ENCODE peak calls at places on chromosomes 2 and 18, in nine cellular contexts. One of them, this sample, is unnamed. For H3K4me1, the result is how much of the 10 kb centered on the place peaks cover.

GRCh38 chr2:138495384-138495783 is 6.2 kb upstream of the SPOPL start:
- DNase-seq in effector memory CD4-positive, alpha-beta T cell: no peak
- DNase-seq in GM23248: no peak
- DNase-seq in SJSA1: no peak
- DNase-seq in fibroblast of lung: no peak
- DNase-seq in gastrocnemius medialis: no peak
- DNase-seq in spleen: no peak
- DNase-seq in pancreas: no peak
- DNase-seq in mesenchymal stem cell: no peak
- DNase-seq in this sample: no peak

GRCh38 chr2:99154643-99155536 is at the start of the genes LIPT1 and TSGA10:
- DNase-seq in effector memory CD4-positive, alpha-beta T cell: peak
- DNase-seq in GM23248: peak
- DNase-seq in SJSA1: peak
- DNase-seq in fibroblast of lung: peak
- DNase-seq in gastrocnemius medialis: peak
- DNase-seq in spleen: peak
- DNase-seq in pancreas: peak
- DNase-seq in mesenchymal stem cell: peak
- DNase-seq in this sample: peak

GRCh38 chr2:12587729-12588522 is 128.8 kb upstream of the TRIB2 start:
- DNase-seq in effector memory CD4-positive, alpha-beta T cell: no peak
- DNase-seq in GM23248: peak
- DNase-seq in SJSA1: peak
- DNase-seq in fibroblast of lung: peak
- DNase-seq in gastrocnemius medialis: no peak
- DNase-seq in spleen: no peak
- DNase-seq in pancreas: no peak
- DNase-seq in mesenchymal stem cell: peak
- DNase-seq in this sample: no peak

GRCh38 chr2:240468300-240469238 is 33.1 kb downstream of the GPC1 start:
- DNase-seq in effector memory CD4-positive, alpha-beta T cell: no peak
- DNase-seq in GM23248: no peak
- DNase-seq in SJSA1: no peak
- DNase-seq in fibroblast of lung: no peak
- DNase-seq in gastrocnemius medialis: peak
- DNase-seq in spleen: peak
- DNase-seq in pancreas: peak
- DNase-seq in mesenchymal stem cell: no peak
- DNase-seq in this sample: peak

GRCh38 chr2:201965550-201965949 is 68.1 kb upstream of the FZD7 start:
- DNase-seq in effector memory CD4-positive, alpha-beta T cell: no peak
- DNase-seq in GM23248: no peak
- DNase-seq in SJSA1: no peak
- DNase-seq in fibroblast of lung: no peak
- DNase-seq in gastrocnemius medialis: no peak
- DNase-seq in spleen: no peak
- DNase-seq in pancreas: no peak
- DNase-seq in mesenchymal stem cell: no peak
- DNase-seq in this sample: no peak

GRCh38 chr2:197191177-197191947 is 119.2 kb downstream of the ANKRD44 start:
- DNase-seq in effector memory CD4-positive, alpha-beta T cell: no peak
- DNase-seq in GM23248: peak
- DNase-seq in SJSA1: peak
- DNase-seq in fibroblast of lung: peak
- DNase-seq in gastrocnemius medialis: no peak
- DNase-seq in spleen: no peak
- DNase-seq in pancreas: no peak
- DNase-seq in mesenchymal stem cell: peak
- DNase-seq in this sample: no peak

GRCh38 chr2:241148239-241148638 is 1.0 kb downstream of the PASK start:
- DNase-seq in effector memory CD4-positive, alpha-beta T cell: no peak
- DNase-seq in GM23248: no peak
- DNase-seq in SJSA1: no peak
- DNase-seq in fibroblast of lung: no peak
- DNase-seq in gastrocnemius medialis: no peak
- DNase-seq in spleen: no peak
- DNase-seq in pancreas: no peak
- DNase-seq in mesenchymal stem cell: no peak
- DNase-seq in this sample: no peak

GRCh38 chr2:114127372-114127771 is 237.5 kb downstream of the ACTR3 start:
- DNase-seq in effector memory CD4-positive, alpha-beta T cell: no peak
- DNase-seq in GM23248: peak
- DNase-seq in SJSA1: no peak
- DNase-seq in fibroblast of lung: no peak
- DNase-seq in gastrocnemius medialis: no peak
- DNase-seq in spleen: no peak
- DNase-seq in pancreas: no peak
- DNase-seq in mesenchymal stem cell: no peak
- DNase-seq in this sample: no peak

GRCh38 chr2:33530614-33531344 is 54.3 kb downstream of the RASGRP3 start:
- DNase-seq in effector memory CD4-positive, alpha-beta T cell: no peak
- DNase-seq in GM23248: no peak
- DNase-seq in SJSA1: no peak
- DNase-seq in fibroblast of lung: no peak
- DNase-seq in gastrocnemius medialis: no peak
- DNase-seq in spleen: no peak
- DNase-seq in pancreas: no peak
- DNase-seq in mesenchymal stem cell: no peak
- DNase-seq in this sample: no peak

GRCh38 chr2:172113617-172114016 is 10.9 kb upstream of the DLX2 start:
- DNase-seq in effector memory CD4-positive, alpha-beta T cell: no peak
- DNase-seq in GM23248: peak
- DNase-seq in SJSA1: peak
- DNase-seq in fibroblast of lung: peak
- DNase-seq in gastrocnemius medialis: no peak
- DNase-seq in spleen: no peak
- DNase-seq in pancreas: no peak
- DNase-seq in mesenchymal stem cell: peak
- DNase-seq in this sample: no peak

GRCh38 chr2:10322973-10323372 is 20.3 kb downstream of the HPCAL1 start:
- DNase-seq in effector memory CD4-positive, alpha-beta T cell: no peak
- DNase-seq in GM23248: no peak
- DNase-seq in SJSA1: no peak
- DNase-seq in fibroblast of lung: no peak
- DNase-seq in gastrocnemius medialis: no peak
- DNase-seq in spleen: peak
- DNase-seq in pancreas: peak
- DNase-seq in mesenchymal stem cell: no peak
- DNase-seq in this sample: no peak

GRCh38 chr2:153387203-153387602 is 91.4 kb downstream of the RPRM start:
- DNase-seq in effector memory CD4-positive, alpha-beta T cell: no peak
- DNase-seq in GM23248: no peak
- DNase-seq in SJSA1: no peak
- DNase-seq in fibroblast of lung: no peak
- DNase-seq in gastrocnemius medialis: no peak
- DNase-seq in spleen: no peak
- DNase-seq in pancreas: no peak
- DNase-seq in mesenchymal stem cell: no peak
- DNase-seq in this sample: no peak

GRCh38 chr2:200373973-200374416 is 67.5 kb downstream of the SPATS2L start:
- DNase-seq in effector memory CD4-positive, alpha-beta T cell: peak
- DNase-seq in GM23248: no peak
- DNase-seq in SJSA1: no peak
- DNase-seq in fibroblast of lung: no peak
- DNase-seq in gastrocnemius medialis: no peak
- DNase-seq in spleen: no peak
- DNase-seq in pancreas: no peak
- DNase-seq in mesenchymal stem cell: no peak
- DNase-seq in this sample: no peak

GRCh38 chr18:79410731-79411613 is 15.2 kb downstream of the NFATC1 start:
- DNase-seq in effector memory CD4-positive, alpha-beta T cell: no peak
- DNase-seq in GM23248: no peak
- DNase-seq in SJSA1: no peak
- DNase-seq in fibroblast of lung: no peak
- DNase-seq in gastrocnemius medialis: no peak
- DNase-seq in spleen: peak
- DNase-seq in pancreas: peak
- DNase-seq in mesenchymal stem cell: no peak
- DNase-seq in this sample: no peak

DNA sequence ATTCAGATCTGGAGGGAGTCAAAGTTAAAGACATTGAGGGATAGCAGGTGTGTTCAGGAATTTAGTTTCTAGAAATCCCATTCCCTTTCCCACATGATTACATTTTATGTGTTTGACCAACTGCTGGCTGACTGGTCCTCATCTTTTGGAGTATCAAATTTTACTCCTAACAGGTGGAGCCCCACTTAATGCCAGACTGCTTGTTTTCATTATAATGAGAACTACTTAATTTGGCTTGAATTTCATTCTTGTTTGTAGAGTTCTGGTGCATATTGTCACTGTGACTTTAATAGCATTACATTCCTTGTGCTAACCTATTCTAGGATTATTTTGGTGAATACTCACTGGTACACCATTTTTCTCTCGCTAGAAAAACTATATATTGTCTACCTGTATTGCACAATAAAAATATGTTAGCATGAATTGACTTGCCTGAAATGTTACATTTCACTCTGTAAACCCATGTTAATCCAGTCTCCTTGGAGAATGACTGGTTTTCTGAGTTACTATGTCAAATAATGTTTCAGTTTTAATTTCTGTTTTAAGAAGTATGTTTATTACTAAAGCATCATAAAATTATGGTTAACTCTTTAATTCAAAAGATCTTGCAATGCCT is 98.2 kb downstream of the TANC1 start:
- DNase-seq in effector memory CD4-positive, alpha-beta T cell: no peak
- DNase-seq in GM23248: no peak
- DNase-seq in SJSA1: no peak
- DNase-seq in fibroblast of lung: no peak
- DNase-seq in gastrocnemius medialis: no peak
- DNase-seq in spleen: no peak
- DNase-seq in pancreas: no peak
- DNase-seq in mesenchymal stem cell: no peak
- DNase-seq in this sample: no peak
- H3K4me1 ChIP-seq in effector memory CD4-positive, alpha-beta T cell: under half
- H3K4me1 ChIP-seq in GM23248: under half
- H3K4me1 ChIP-seq in SJSA1: half or more
- H3K4me1 ChIP-seq in fibroblast of lung: under half
- H3K4me1 ChIP-seq in gastrocnemius medialis: under half
- H3K4me1 ChIP-seq in spleen: under half
- H3K4me1 ChIP-seq in pancreas: under half
- H3K4me1 ChIP-seq in mesenchymal stem cell: under half
- H3K4me1 ChIP-seq in this sample: under half

GRCh38 chr2:96831679-96832078 is 12.1 kb downstream of the ANKRD23 start:
- DNase-seq in effector memory CD4-positive, alpha-beta T cell: no peak
- DNase-seq in GM23248: no peak
- DNase-seq in SJSA1: no peak
- DNase-seq in fibroblast of lung: no peak
- DNase-seq in gastrocnemius medialis: no peak
- DNase-seq in spleen: no peak
- DNase-seq in pancreas: peak
- DNase-seq in mesenchymal stem cell: no peak
- DNase-seq in this sample: no peak

GRCh38 chr2:96830064-96830562 is 13.7 kb downstream of the ANKRD23 start:
- DNase-seq in effector memory CD4-positive, alpha-beta T cell: no peak
- DNase-seq in GM23248: no peak
- DNase-seq in SJSA1: no peak
- DNase-seq in fibroblast of lung: no peak
- DNase-seq in gastrocnemius medialis: no peak
- DNase-seq in spleen: peak
- DNase-seq in pancreas: no peak
- DNase-seq in mesenchymal stem cell: no peak
- DNase-seq in this sample: no peak

GRCh38 chr2:96828436-96828835 is 12.4 kb downstream of the CNNM3 start:
- DNase-seq in effector memory CD4-positive, alpha-beta T cell: no peak
- DNase-seq in GM23248: no peak
- DNase-seq in SJSA1: no peak
- DNase-seq in fibroblast of lung: no peak
- DNase-seq in gastrocnemius medialis: no peak
- DNase-seq in spleen: peak
- DNase-seq in pancreas: no peak
- DNase-seq in mesenchymal stem cell: no peak
- DNase-seq in this sample: no peak

GRCh38 chr2:96826546-96827278 is 10.6 kb downstream of the CNNM3 start:
- DNase-seq in effector memory CD4-positive, alpha-beta T cell: no peak
- DNase-seq in GM23248: no peak
- DNase-seq in SJSA1: no peak
- DNase-seq in fibroblast of lung: no peak
- DNase-seq in gastrocnemius medialis: no peak
- DNase-seq in spleen: peak
- DNase-seq in pancreas: no peak
- DNase-seq in mesenchymal stem cell: no peak
- DNase-seq in this sample: no peak

DNA sequence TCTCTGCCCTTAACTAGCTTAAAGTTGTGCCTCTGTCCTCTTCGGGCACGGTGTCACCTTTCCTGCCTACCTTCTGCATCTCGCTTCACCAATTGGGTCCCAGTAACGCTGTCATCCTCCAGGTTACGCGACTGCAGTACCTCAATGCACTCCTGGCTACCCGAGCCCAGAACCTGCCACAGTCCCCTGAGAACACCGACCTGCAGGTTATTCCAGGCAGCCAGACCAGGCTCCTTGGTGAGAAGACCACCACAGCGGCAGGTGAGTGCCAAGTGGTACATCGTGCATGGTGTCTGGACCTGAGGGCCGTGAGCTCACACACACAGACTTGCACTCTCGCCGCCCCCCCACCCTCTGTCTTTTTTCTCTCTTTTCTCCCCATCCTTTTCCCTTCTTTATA is 12.8 kb downstream of the CNNM3 start:
- DNase-seq in effector memory CD4-positive, alpha-beta T cell: no peak
- DNase-seq in GM23248: no peak
- DNase-seq in SJSA1: no peak
- DNase-seq in fibroblast of lung: no peak
- DNase-seq in gastrocnemius medialis: no peak
- DNase-seq in spleen: peak
- DNase-seq in pancreas: no peak
- DNase-seq in mesenchymal stem cell: no peak
- DNase-seq in this sample: no peak
- H3K4me3 ChIP-seq in effector memory CD4-positive, alpha-beta T cell: no peak
- H3K4me3 ChIP-seq in GM23248: no peak
- H3K4me3 ChIP-seq in SJSA1: no peak
- H3K4me3 ChIP-seq in fibroblast of lung: no peak
- H3K4me3 ChIP-seq in gastrocnemius medialis: no peak
- H3K4me3 ChIP-seq in spleen: no peak
- H3K4me3 ChIP-seq in pancreas: no peak
- H3K4me3 ChIP-seq in mesenchymal stem cell: no peak
- H3K4me3 ChIP-seq in this sample: no peak

GRCh38 chr2:64915510-64915900 is 73.7 kb upstream of the SLC1A4 start:
- DNase-seq in effector memory CD4-positive, alpha-beta T cell: no peak
- DNase-seq in GM23248: no peak
- DNase-seq in SJSA1: no peak
- DNase-seq in fibroblast of lung: no peak
- DNase-seq in gastrocnemius medialis: no peak
- DNase-seq in spleen: no peak
- DNase-seq in pancreas: no peak
- DNase-seq in mesenchymal stem cell: no peak
- DNase-seq in this sample: no peak
- H3K4me1 ChIP-seq in effector memory CD4-positive, alpha-beta T cell: under half
- H3K4me1 ChIP-seq in GM23248: under half
- H3K4me1 ChIP-seq in SJSA1: under half
- H3K4me1 ChIP-seq in fibroblast of lung: under half
- H3K4me1 ChIP-seq in gastrocnemius medialis: under half
- H3K4me1 ChIP-seq in spleen: under half
- H3K4me1 ChIP-seq in pancreas: under half
- H3K4me1 ChIP-seq in mesenchymal stem cell: under half
- H3K4me1 ChIP-seq in this sample: under half

DNA sequence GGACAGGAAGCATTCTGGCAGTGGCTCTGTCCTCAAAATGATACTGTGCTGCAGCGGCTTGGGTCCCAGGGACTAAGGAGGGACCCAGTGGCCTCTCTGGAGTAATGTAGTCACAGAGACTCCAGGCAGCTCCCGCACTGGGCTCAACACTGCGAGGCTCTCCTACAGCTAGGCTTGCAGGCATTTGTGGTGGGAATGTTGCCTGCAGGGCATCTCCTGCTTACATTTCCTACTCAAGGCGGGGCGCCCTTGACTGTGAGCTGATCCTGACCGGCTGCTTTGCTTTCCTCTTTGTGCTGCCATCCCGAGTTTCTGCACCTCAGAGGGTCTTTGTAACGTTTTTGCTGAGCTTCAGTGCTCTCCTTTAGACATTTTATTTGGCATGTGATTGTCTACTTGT is 177.4 kb upstream of the FN1 start:
- DNase-seq in effector memory CD4-positive, alpha-beta T cell: no peak
- DNase-seq in GM23248: no peak
- DNase-seq in SJSA1: peak
- DNase-seq in fibroblast of lung: peak
- DNase-seq in gastrocnemius medialis: no peak
- DNase-seq in spleen: no peak
- DNase-seq in pancreas: no peak
- DNase-seq in mesenchymal stem cell: peak
- DNase-seq in this sample: no peak
- H3K4me3 ChIP-seq in effector memory CD4-positive, alpha-beta T cell: no peak
- H3K4me3 ChIP-seq in GM23248: no peak
- H3K4me3 ChIP-seq in SJSA1: no peak
- H3K4me3 ChIP-seq in fibroblast of lung: no peak
- H3K4me3 ChIP-seq in gastrocnemius medialis: no peak
- H3K4me3 ChIP-seq in spleen: no peak
- H3K4me3 ChIP-seq in pancreas: no peak
- H3K4me3 ChIP-seq in mesenchymal stem cell: no peak
- H3K4me3 ChIP-seq in this sample: no peak

This sample was measured in thoracic aorta.